ENCODE peak calls at places on chromosomes 13 and 19, in seven cellular contexts. O is endothelial cell, I is astrocyte of the spinal cord, D is NB4, Q is IMR-90, K is cardiac muscle cell, L is GM12878. C is an unnamed sample.
A peak's percentile ranks its signal among the peaks of the same experiment; 100 is the strongest.

GRCh38 chr13:39810091-39810877 is 154.8 kb downstream of the COG6 start:
- DNase-seq in Q (no peak), L (no peak), K (peak; percentile 19), D (no peak), O (no peak), I (no peak), C (no peak)

GRCh38 chr19:46426035-46426505 is 2.7 kb downstream of the PNMA8C start:
- DNase-seq in I (peak; percentile 32), K (peak; percentile 65), O (no peak), Q (no peak), D (no peak), L (no peak), C (no peak)

GRCh38 chr13:114154476-114154875 is 22.1 kb upstream of the RASA3 start:
- DNase-seq in Q (no peak), I (no peak), D (peak; percentile 77), K (no peak), O (no peak), L (no peak), C (no peak)

GRCh38 chr19:43596842-43597461 is 557 bp downstream of the ZNF576 start:
- DNase-seq in O (no peak), I (no peak), Q (peak; percentile 13), D (peak; percentile 11), L (no peak), K (no peak), C (no peak)

GRCh38 chr13:46593403-46593802 is 40.4 kb downstream of the LRCH1 start:
- DNase-seq in O (no peak), D (no peak), L (no peak), K (no peak), Q (no peak), I (no peak), C (no peak)

GRCh38 chr19:46834984-46835383 is 15.7 kb downstream of the AP2S1 start:
- DNase-seq in O (no peak), D (no peak), K (no peak), Q (no peak), L (no peak), I (no peak), C (no peak)

GRCh38 chr19:19274716-19275115 is 1.6 kb upstream of the TM6SF2 start:
- DNase-seq in O (no peak), K (no peak), D (no peak), L (no peak), I (no peak), Q (no peak), C (no peak)

GRCh38 chr19:55046975-55047622 is 9.0 kb upstream of the GP6 start:
- DNase-seq in D (no peak), I (no peak), O (no peak), K (no peak), L (no peak), Q (no peak), C (no peak)

GRCh38 chr13:44359983-44360375 is 13.6 kb upstream of the SERP2 start:
- DNase-seq in K (no peak), O (no peak), Q (no peak), I (no peak), D (no peak), L (no peak), C (no peak)

GRCh38 chr19:55156202-55157063 is 1.1 kb downstream of the TNNI3 start:
- DNase-seq in Q (peak; percentile 44), I (no peak), D (no peak), L (no peak), K (peak; percentile 43), O (peak; percentile 33), C (peak; percentile 93)

GRCh38 chr13:29976535-29976934 is 126.1 kb upstream of the UBL3 start:
- DNase-seq in L (no peak), O (no peak), K (no peak), Q (no peak), I (no peak), D (no peak), C (no peak)

GRCh38 chr13:48144413-48145035 is 49.6 kb upstream of the MED4 start:
- DNase-seq in O (no peak), I (peak; percentile 13), L (no peak), D (peak; percentile 94), K (peak; percentile 92), Q (peak; percentile 45), C (no peak)

GRCh38 chr13:19567820-19568534 is 6.6 kb upstream of the TPTE2 start:
- DNase-seq in K (no peak), O (no peak), D (no peak), I (no peak), L (peak; percentile 67), Q (no peak), C (no peak)

GRCh38 chr19:3708207-3708931 is at the start of gene TJP3:
- DNase-seq in Q (peak; percentile 39), D (no peak), I (no peak), K (peak; percentile 25), O (no peak), L (no peak), C (no peak)

GRCh38 chr19:18596752-18597157 is 8.2 kb downstream of the REX1BD start:
- DNase-seq in O (no peak), L (no peak), D (peak; percentile 68), Q (no peak), K (peak; percentile 53), I (no peak), C (peak; percentile 78)

GRCh38 chr19:31140717-31141116 is 208.5 kb downstream of the TSHZ3 start:
- DNase-seq in K (peak; percentile 47), I (peak; percentile 72), L (no peak), Q (peak; percentile 55), D (no peak), O (no peak), C (no peak)

GRCh38 chr13:39684531-39685137 is 29.2 kb downstream of the COG6 start:
- DNase-seq in O (no peak), D (peak; percentile 55), L (no peak), K (peak; percentile 66), I (peak; percentile 60), Q (peak; percentile 65), C (no peak)

GRCh38 chr13:60112771-60113170 is 51.0 kb downstream of the DIAPH3 start:
- DNase-seq in L (no peak), D (no peak), Q (peak; percentile 69), O (no peak), I (peak; percentile 30), K (peak; percentile 19), C (no peak)

GRCh38 chr13:25372275-25373081 is 704 bp downstream of the ATP8A2 start:
- DNase-seq in I (no peak), Q (no peak), D (no peak), O (no peak), L (no peak), K (no peak), C (peak; percentile 67)

GRCh38 chr13:23671367-23671766 is 101.2 kb downstream of the TNFRSF19 start:
- DNase-seq in Q (no peak), O (no peak), L (no peak), K (no peak), I (peak; percentile 28), D (no peak), C (no peak)

DNA sequence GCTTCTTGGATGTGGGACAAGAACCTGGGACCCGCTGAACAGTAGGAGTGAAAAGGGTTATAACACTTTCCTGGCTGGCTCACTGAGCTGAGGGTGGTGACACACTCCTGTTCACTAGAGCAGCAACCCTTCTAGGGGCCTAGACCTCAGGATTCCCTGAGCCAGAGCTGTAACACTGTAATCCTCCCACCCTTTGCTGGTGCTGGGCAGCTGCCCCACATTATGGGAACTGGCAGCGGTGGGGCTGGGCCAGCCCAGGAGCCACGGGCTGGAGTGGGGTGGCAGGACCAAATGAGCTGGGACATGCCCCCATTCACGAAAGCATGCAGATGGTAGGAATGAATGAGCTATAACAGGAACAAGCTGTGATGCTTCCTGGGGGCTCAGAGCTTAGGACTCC is 110.6 kb downstream of the B3GLCT start:
- DNase-seq in D (no peak), O (no peak), I (no peak), Q (no peak), L (no peak), K (no peak), C (no peak)
- TF ChIP-seq CTCF in D (no peak), O (no peak), I (no peak), Q (no peak), L (no peak), K (no peak), C (no peak)

GRCh38 chr13:77776704-77777103 is 79.2 kb downstream of the SLAIN1 start:
- DNase-seq in D (no peak), K (no peak), I (no peak), Q (no peak), L (no peak), O (no peak), C (no peak)

GRCh38 chr13:77781804-77782203 is 84.3 kb downstream of the SLAIN1 start:
- DNase-seq in O (no peak), Q (no peak), K (no peak), D (no peak), L (no peak), I (no peak), C (no peak)

GRCh38 chr13:77774181-77774580 is 76.7 kb downstream of the SLAIN1 start:
- DNase-seq in Q (no peak), K (no peak), O (no peak), L (no peak), I (no peak), D (no peak), C (no peak)

GRCh38 chr13:77784531-77784930 is 87.0 kb downstream of the SLAIN1 start:
- DNase-seq in O (no peak), I (no peak), K (no peak), Q (no peak), D (no peak), L (no peak), C (no peak)

GRCh38 chr13:77779461-77780272 is 82.2 kb downstream of the SLAIN1 start:
- DNase-seq in K (peak; percentile 87), D (peak; percentile 92), Q (peak; percentile 74), O (peak; percentile 31), I (peak; percentile 77), L (peak; percentile 24), C (peak; percentile 10)
- TF ChIP-seq CTCF in K (peak; percentile 57), D (peak; percentile 52), Q (peak; percentile 80), O (peak; percentile 84), I (peak; percentile 61), L (peak; percentile 42), C (peak; percentile 72)

GRCh38 chr19:42122691-42123607 is 9.3 kb downstream of the POU2F2 start:
- DNase-seq in O (no peak), D (no peak), I (no peak), L (peak; percentile 68), Q (no peak), K (no peak), C (no peak)
- TF ChIP-seq CTCF in O (no peak), D (no peak), I (peak; percentile 6), L (peak; percentile 14), Q (no peak), K (no peak), C (no peak)

DNA sequence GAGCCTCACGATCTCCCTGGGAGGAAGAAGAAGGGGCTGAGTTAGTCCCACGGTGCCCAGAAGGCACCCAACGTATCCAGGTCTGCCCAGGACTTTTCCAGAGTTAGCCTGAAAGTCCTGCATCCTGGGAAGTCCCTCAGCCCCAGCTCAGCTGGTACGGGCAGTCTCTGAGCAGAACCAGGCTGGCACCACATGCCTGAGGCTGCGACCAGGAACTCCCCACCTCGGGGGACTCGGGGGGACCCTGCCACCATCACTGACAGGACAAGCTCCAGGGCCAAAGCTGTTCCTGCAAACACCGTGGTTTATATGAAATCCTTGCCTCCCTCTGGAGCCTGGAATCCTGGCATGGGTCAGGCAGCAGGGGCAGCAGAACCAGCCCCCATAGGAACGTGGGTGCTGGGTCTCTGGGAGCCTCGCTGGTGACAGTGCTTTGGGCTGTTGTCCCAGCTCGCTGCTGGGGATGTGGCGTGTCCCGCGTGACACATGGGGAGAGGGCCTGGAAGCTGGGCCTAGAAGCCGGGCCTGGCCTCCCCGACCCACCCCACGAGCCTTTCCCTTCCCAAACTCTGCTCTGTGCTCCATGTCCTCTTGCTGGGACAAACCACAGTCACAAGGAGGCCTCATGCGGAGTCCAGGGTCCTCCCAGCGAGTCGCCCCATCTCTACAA is 55.5 kb downstream of the GNG7 start:
- DNase-seq in K (no peak), L (no peak), D (no peak), O (no peak), Q (no peak), I (no peak), C (no peak)
- TF ChIP-seq CTCF in K (no peak), L (no peak), D (no peak), O (no peak), Q (no peak), I (no peak), C (no peak)

GRCh38 chr19:44752816-44753618 is 4.5 kb downstream of the BCL3 start:
- DNase-seq in D (peak; percentile 96), Q (peak; percentile 99), I (peak; percentile 98), L (peak; percentile 94), O (peak; percentile 39), K (peak; percentile 100), C (peak; percentile 70)
- TF ChIP-seq CTCF in D (no peak), Q (peak; percentile 25), I (peak; percentile 23), L (peak; percentile 11), O (no peak), K (no peak), C (no peak)